ENCODE peak calls at places on chromosomes 7 and 10, in four cellular contexts. One of them, this sample, is unnamed.

GRCh38 chr10:65622608-65623007 is 1303.2 kb upstream of the LRRTM3 start:
- DNase-seq in K562: no peak
- DNase-seq in WTC11: no peak
- DNase-seq in HepG2: no peak
- DNase-seq in this sample: no peak

GRCh38 chr10:123759496-123760070 is 93.4 kb downstream of the GPR26 start:
- DNase-seq in HepG2: no peak
- DNase-seq in K562: no peak
- DNase-seq in WTC11: no peak
- DNase-seq in this sample: no peak

GRCh38 chr10:114955984-114956383 is 18.0 kb downstream of the TRUB1 start:
- DNase-seq in WTC11: no peak
- DNase-seq in K562: no peak
- DNase-seq in HepG2: no peak
- DNase-seq in this sample: no peak

GRCh38 chr10:132422169-132422691 is 25.2 kb downstream of the PWWP2B start:
- DNase-seq in HepG2: no peak
- DNase-seq in K562: no peak
- DNase-seq in WTC11: no peak
- DNase-seq in this sample: no peak

GRCh38 chr7:75534727-75535307 is 42.7 kb downstream of the SPDYE5 start:
- DNase-seq in WTC11: no peak
- DNase-seq in K562: peak; percentile 45
- DNase-seq in HepG2: no peak
- DNase-seq in this sample: no peak

GRCh38 chr7:5255832-5256231 is 26.9 kb upstream of the SLC29A4 start:
- DNase-seq in K562: no peak
- DNase-seq in HepG2: no peak
- DNase-seq in WTC11: no peak
- DNase-seq in this sample: no peak

GRCh38 chr10:43137701-43137970 is 609 bp upstream of the CSGALNACT2 start:
- DNase-seq in K562: peak; percentile 59
- DNase-seq in HepG2: peak; percentile 18
- DNase-seq in WTC11: no peak
- DNase-seq in this sample: peak; percentile 54

GRCh38 chr7:84191842-84192241 is 2.7 kb downstream of the SEMA3A start:
- DNase-seq in K562: no peak
- DNase-seq in HepG2: no peak
- DNase-seq in WTC11: no peak
- DNase-seq in this sample: no peak

GRCh38 chr10:26997610-26998009 is 102.7 kb downstream of the ANKRD26 start:
- DNase-seq in K562: no peak
- DNase-seq in WTC11: no peak
- DNase-seq in HepG2: no peak
- DNase-seq in this sample: no peak

GRCh38 chr10:48507933-48508830 is 96.7 kb downstream of the ARHGAP22 start:
- DNase-seq in K562: no peak
- DNase-seq in WTC11: no peak
- DNase-seq in HepG2: no peak
- DNase-seq in this sample: no peak

GRCh38 chr7:149196705-149197171 is 1.4 kb downstream of the ZNF282 start:
- DNase-seq in WTC11: no peak
- DNase-seq in HepG2: peak; percentile 27
- DNase-seq in K562: peak; percentile 52
- DNase-seq in this sample: peak; percentile 53

GRCh38 chr7:104984591-104985258 is 29.3 kb upstream of the KMT2E start:
- DNase-seq in HepG2: no peak
- DNase-seq in WTC11: no peak
- DNase-seq in K562: no peak
- DNase-seq in this sample: no peak

GRCh38 chr7:57399251-57399940 is 50.6 kb upstream of the ZNF716 start:
- DNase-seq in HepG2: no peak
- DNase-seq in WTC11: no peak
- DNase-seq in K562: no peak
- DNase-seq in this sample: no peak

GRCh38 chr7:107622429-107622828 is 38.2 kb upstream of the SLC26A4 start:
- DNase-seq in K562: no peak
- DNase-seq in HepG2: no peak
- DNase-seq in WTC11: no peak
- DNase-seq in this sample: no peak

GRCh38 chr10:15208221-15208620 is 39.7 kb upstream of the NMT2 start:
- DNase-seq in HepG2: no peak
- DNase-seq in K562: no peak
- DNase-seq in WTC11: no peak
- DNase-seq in this sample: no peak

GRCh38 chr10:32271617-32272016 is 75.3 kb downstream of the EPC1 start:
- DNase-seq in WTC11: no peak
- DNase-seq in HepG2: no peak
- DNase-seq in K562: no peak
- DNase-seq in this sample: no peak

GRCh38 chr7:107150375-107151073 is 18.3 kb upstream of the HBP1 start:
- DNase-seq in HepG2: peak; percentile 40
- DNase-seq in K562: peak; percentile 64
- DNase-seq in WTC11: peak; percentile 70
- DNase-seq in this sample: peak; percentile 17

GRCh38 chr7:107152011-107152410 is 16.8 kb upstream of the HBP1 start:
- DNase-seq in WTC11: no peak
- DNase-seq in K562: no peak
- DNase-seq in HepG2: no peak
- DNase-seq in this sample: no peak

GRCh38 chr7:52431082-52431815 is 604.2 kb upstream of the POM121L12 start:
- DNase-seq in WTC11: no peak
- DNase-seq in HepG2: no peak
- DNase-seq in K562: no peak
- DNase-seq in this sample: no peak

GRCh38 chr7:117698018-117698417 is 175.2 kb downstream of the CTTNBP2 start:
- DNase-seq in WTC11: no peak
- DNase-seq in K562: no peak
- DNase-seq in HepG2: no peak
- DNase-seq in this sample: no peak

GRCh38 chr7:68547794-68548193 is 1050.5 kb upstream of the AUTS2 start:
- DNase-seq in HepG2: no peak
- DNase-seq in WTC11: no peak
- DNase-seq in K562: no peak
- DNase-seq in this sample: no peak

GRCh38 chr7:22723171-22723601 is 3.8 kb upstream of the IL6 start:
- DNase-seq in HepG2: no peak
- DNase-seq in K562: peak; percentile 8
- DNase-seq in WTC11: no peak
- DNase-seq in this sample: no peak

GRCh38 chr7:5665106-5666025 is 116.1 kb downstream of the RNF216 start:
- DNase-seq in K562: peak; percentile 71
- DNase-seq in WTC11: peak; percentile 82
- DNase-seq in HepG2: peak; percentile 76
- DNase-seq in this sample: peak; percentile 77

GRCh38 chr7:29940199-29940598 is 49.4 kb downstream of the SCRN1 start:
- DNase-seq in K562: no peak
- DNase-seq in WTC11: no peak
- DNase-seq in HepG2: no peak
- DNase-seq in this sample: no peak

GRCh38 chr7:117043051-117043546 is 89.8 kb downstream of the ST7 start:
- DNase-seq in HepG2: no peak
- DNase-seq in K562: no peak
- DNase-seq in WTC11: no peak
- DNase-seq in this sample: no peak

GRCh38 chr10:22655312-22655973 is 58.9 kb downstream of the PIP4K2A start:
- DNase-seq in K562: no peak
- DNase-seq in WTC11: no peak
- DNase-seq in HepG2: no peak
- DNase-seq in this sample: no peak

GRCh38 chr7:16271355-16271754 is 150.0 kb downstream of the CRPPA start:
- DNase-seq in WTC11: no peak
- DNase-seq in HepG2: no peak
- DNase-seq in K562: no peak
- DNase-seq in this sample: no peak

GRCh38 chr7:28660132-28660531 is 247.8 kb downstream of the CREB5 start:
- DNase-seq in WTC11: no peak
- DNase-seq in K562: no peak
- DNase-seq in HepG2: no peak
- DNase-seq in this sample: no peak

DNA sequence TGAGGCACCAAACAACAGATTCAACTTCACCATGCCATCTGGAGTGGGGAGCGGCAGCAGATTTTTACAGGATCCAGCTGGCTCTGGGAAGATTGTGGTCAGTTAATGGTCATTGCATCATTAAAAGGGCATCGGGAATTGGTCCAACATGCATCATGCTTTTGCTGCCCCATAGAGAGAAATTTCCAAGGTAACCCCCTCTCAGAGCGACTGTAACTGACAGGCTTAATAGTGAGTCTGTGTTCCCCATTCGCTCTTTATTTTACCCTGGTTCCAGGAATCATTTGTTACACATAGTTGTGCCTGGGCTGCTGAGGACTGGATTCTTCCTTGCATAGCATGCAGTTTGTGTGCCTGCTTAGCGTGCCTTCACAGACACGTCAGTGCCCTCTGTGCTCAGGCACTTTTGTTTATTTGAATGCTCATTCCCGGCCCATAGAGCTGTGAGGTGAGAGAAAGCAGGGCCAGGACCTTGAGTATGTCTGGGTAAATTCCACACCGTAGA is 49.9 kb downstream of the CDHR3 start:
- DNase-seq in WTC11: no peak
- DNase-seq in K562: no peak
- DNase-seq in HepG2: no peak
- DNase-seq in this sample: no peak
- TF ChIP-seq ELF4 in WTC11: no peak
- TF ChIP-seq ELF4 in K562: no peak
- TF ChIP-seq ELF4 in HepG2: no peak
- TF ChIP-seq ELF4 in this sample: no peak

GRCh38 chr7:7861211-7861633 is 107.4 kb upstream of the GLCCI1 start:
- DNase-seq in HepG2: peak; percentile 49
- DNase-seq in K562: no peak
- DNase-seq in WTC11: no peak
- DNase-seq in this sample: no peak

GRCh38 chr7:7862393-7862792 is 106.2 kb upstream of the GLCCI1 start:
- DNase-seq in HepG2: no peak
- DNase-seq in K562: no peak
- DNase-seq in WTC11: no peak
- DNase-seq in this sample: no peak

GRCh38 chr7:7857143-7857583 is 111.4 kb upstream of the GLCCI1 start:
- DNase-seq in K562: no peak
- DNase-seq in WTC11: no peak
- DNase-seq in HepG2: no peak
- DNase-seq in this sample: no peak

GRCh38 chr7:7858559-7858958 is 110.0 kb upstream of the GLCCI1 start:
- DNase-seq in WTC11: no peak
- DNase-seq in HepG2: no peak
- DNase-seq in K562: no peak
- DNase-seq in this sample: no peak
- TF ChIP-seq ELF4 in WTC11: no peak
- TF ChIP-seq ELF4 in HepG2: no peak
- TF ChIP-seq ELF4 in K562: no peak
- TF ChIP-seq ELF4 in this sample: no peak

DNA sequence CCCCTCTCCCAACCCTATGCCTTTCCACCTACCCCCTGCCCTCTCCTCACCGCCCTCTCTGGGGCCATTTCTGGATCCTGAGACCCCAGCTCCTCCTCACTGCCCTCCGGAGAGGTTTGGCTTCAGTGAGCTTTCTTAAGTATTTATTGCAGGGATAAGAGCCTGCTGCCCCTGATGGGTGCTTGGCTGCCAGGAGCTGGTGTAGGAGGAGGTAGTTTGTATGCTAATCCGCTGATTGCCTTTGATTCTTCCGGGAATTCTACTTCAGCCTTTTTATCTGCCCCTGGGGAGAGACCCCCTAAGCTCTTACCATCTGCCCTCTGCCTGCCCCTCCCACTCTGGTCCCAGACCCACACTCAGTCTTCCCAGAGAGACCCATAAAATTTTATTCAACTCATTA is 263.5 kb upstream of the PODXL start:
- DNase-seq in HepG2: no peak
- DNase-seq in K562: no peak
- DNase-seq in WTC11: no peak
- DNase-seq in this sample: no peak
- TF ChIP-seq ELF4 in HepG2: no peak
- TF ChIP-seq ELF4 in K562: no peak
- TF ChIP-seq ELF4 in WTC11: no peak
- TF ChIP-seq ELF4 in this sample: no peak

DNA sequence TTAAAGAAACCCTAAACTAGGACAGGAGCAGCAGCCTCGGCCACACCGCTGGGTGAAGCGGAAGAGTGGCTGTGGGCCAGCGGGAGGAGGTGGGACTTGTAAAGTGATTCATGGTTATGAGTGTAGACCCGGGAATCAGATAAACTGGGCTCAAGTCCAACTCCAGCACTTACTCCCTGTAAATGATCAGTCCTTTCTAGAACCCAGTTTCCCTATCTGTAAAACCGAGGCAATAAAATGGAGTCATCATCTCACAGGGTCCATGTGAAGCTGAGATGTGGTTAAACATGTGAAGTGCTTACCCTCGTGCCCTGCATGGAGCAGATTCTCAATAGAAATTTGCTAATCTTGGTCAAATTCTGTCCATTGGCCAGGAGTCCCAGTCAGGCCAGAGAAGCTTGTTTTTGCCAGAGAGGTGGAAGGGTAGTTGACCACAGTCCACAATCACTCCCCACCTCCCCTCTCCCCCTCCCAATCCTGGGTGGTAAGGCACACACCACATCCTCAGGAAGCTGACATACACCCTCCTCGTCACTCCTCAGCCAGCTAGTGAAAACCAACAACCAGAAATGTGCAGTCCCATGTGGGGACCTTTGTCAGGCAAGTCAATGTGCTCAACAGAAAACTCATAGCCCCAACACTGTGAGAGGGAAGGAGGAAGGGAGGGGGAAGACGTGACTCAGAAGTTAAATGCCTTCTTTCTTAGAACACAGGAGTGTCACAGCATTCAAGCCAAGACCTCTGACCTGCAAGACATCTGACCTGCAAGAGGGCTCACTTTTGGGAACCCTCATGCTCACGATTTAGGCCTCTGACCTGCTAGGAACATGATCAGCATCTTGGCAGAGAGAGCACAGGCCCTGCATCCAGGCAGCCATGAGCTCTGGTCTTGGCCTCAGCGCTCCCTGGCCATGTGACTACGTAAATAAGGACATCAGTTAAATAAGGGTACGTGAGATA is 145.1 kb downstream of the PLXNA4 start:
- DNase-seq in HepG2: no peak
- DNase-seq in WTC11: no peak
- DNase-seq in K562: peak; percentile 54
- DNase-seq in this sample: peak; percentile 28
- TF ChIP-seq ELF4 in HepG2: no peak
- TF ChIP-seq ELF4 in WTC11: no peak
- TF ChIP-seq ELF4 in K562: no peak
- TF ChIP-seq ELF4 in this sample: no peak

GRCh38 chr10:17353568-17353967 is 100.8 kb downstream of the ST8SIA6 start:
- DNase-seq in HepG2: no peak
- DNase-seq in K562: no peak
- DNase-seq in WTC11: no peak
- DNase-seq in this sample: no peak
- TF ChIP-seq ELF4 in HepG2: no peak
- TF ChIP-seq ELF4 in K562: no peak
- TF ChIP-seq ELF4 in WTC11: no peak
- TF ChIP-seq ELF4 in this sample: no peak

DNA sequence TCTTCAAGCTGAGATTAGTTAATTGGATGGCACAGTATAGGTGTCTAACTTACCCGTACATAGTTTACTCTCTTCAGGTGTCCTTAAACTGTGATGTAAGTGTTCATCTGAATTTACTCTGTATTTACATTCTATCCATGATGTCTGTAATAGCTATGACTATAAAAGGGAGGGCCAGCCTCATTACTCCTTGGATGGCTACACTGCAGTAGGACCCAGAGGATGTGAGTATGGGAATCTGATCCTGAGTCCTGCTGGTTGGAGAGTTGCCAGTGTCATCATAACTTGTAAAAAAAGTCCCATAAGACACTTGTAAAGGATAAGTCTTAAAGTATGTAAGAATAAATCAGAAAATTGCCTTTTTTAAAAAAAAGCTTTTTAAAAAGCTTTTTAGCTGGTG is 95.3 kb downstream of the PPP1R9A start:
- DNase-seq in K562: no peak
- DNase-seq in HepG2: no peak
- DNase-seq in WTC11: no peak
- DNase-seq in this sample: peak; percentile 9
- TF ChIP-seq ELF4 in K562: no peak
- TF ChIP-seq ELF4 in HepG2: no peak
- TF ChIP-seq ELF4 in WTC11: no peak
- TF ChIP-seq ELF4 in this sample: no peak